ENCODE peak calls at places on chromosomes 12 and 14, in five cellular contexts. V, D, H, U and Q are unnamed samples.

GRCh38 chr12:101743724-101744472 is 4.6 kb upstream of the SYCP3 start:
- DNase-seq in V (no peak), D (no peak), H (no peak), U (no peak), Q (no peak)

GRCh38 chr14:100417466-100417865 is 94.3 kb downstream of the SLC25A47 start:
- DNase-seq in V (peak), D (peak), H (no peak), U (peak), Q (peak)

GRCh38 chr14:51860836-51861583 is 598 bp downstream of the GNG2 start:
- DNase-seq in V (peak), D (no peak), H (no peak), U (no peak), Q (no peak)

GRCh38 chr12:95815635-95816212 is 25.2 kb upstream of the NTN4 start:
- DNase-seq in V (peak), D (no peak), H (no peak), U (no peak), Q (no peak)

GRCh38 chr12:95721320-95721719 is 69.2 kb downstream of the NTN4 start:
- DNase-seq in V (peak), D (no peak), H (no peak), U (no peak), Q (no peak)

GRCh38 chr12:484096-484495 is 24.4 kb downstream of the B4GALNT3 start:
- DNase-seq in V (no peak), D (no peak), H (no peak), U (no peak), Q (peak)

GRCh38 chr14:39615352-39615751 is 183.1 kb upstream of the FBXO33 start:
- DNase-seq in V (no peak), D (no peak), H (no peak), U (no peak), Q (no peak)

GRCh38 chr14:69355955-69356321 is 42.2 kb downstream of the ERH start:
- DNase-seq in V (no peak), D (peak), H (no peak), U (no peak), Q (no peak)

GRCh38 chr12:52041695-52042123 is 9.5 kb upstream of the NR4A1 start:
- DNase-seq in V (no peak), D (peak), H (no peak), U (no peak), Q (no peak)

GRCh38 chr12:64173456-64173855 is 48.6 kb downstream of the KICS2 start:
- DNase-seq in V (no peak), D (no peak), H (no peak), U (no peak), Q (no peak)

GRCh38 chr14:54366726-54367707 is 29.8 kb upstream of the CDKN3 start:
- DNase-seq in V (peak), D (no peak), H (peak), U (no peak), Q (no peak)